ENCODE peak calls at places on chromosomes 2 and 18, in seven cellular contexts. W is aorta; S is amygdala; Q is activated T-helper 1 cell treated with anti-CD3 and anti-CD28 coated beads, Interleukin-2, amount 50 U/mL, for 16 hours; U is hypothalamus; I is posterior cingulate gyrus; K is activated naive CD4-positive, alpha-beta T cell. D is an unnamed sample.

GRCh38 chr2:97928591-97928990 is 67.2 kb downstream of the TMEM131 start:
- DNase-seq in S (no peak), U (no peak), K (no peak), I (no peak), W (no peak), Q (no peak), D (no peak)

GRCh38 chr2:219404291-219404910 is 13.8 kb upstream of the DES start:
- DNase-seq in I (no peak), Q (no peak), S (no peak), U (no peak), W (peak), K (no peak), D (no peak)

GRCh38 chr2:65554765-65555561 is 122.6 kb upstream of the SPRED2 start:
- DNase-seq in U (no peak), Q (no peak), W (no peak), S (no peak), K (no peak), I (no peak), D (no peak)

GRCh38 chr2:69616755-69617154 is 26.8 kb downstream of the AAK1 start:
- DNase-seq in U (no peak), K (no peak), Q (peak), S (no peak), I (no peak), W (no peak), D (no peak)

GRCh38 chr2:3451926-3452671 is 67.2 kb downstream of the ADI1 start:
- DNase-seq in K (no peak), W (peak), Q (no peak), I (no peak), S (no peak), U (no peak), D (no peak)

GRCh38 chr2:176554107-176555048 is 285.1 kb downstream of the MTX2 start:
- DNase-seq in K (peak), S (peak), U (peak), I (peak), W (no peak), Q (no peak), D (no peak)

GRCh38 chr18:13566941-13567762 is 159.2 kb downstream of the FAM210A start:
- DNase-seq in K (no peak), I (peak), U (peak), Q (no peak), W (peak), S (no peak), D (no peak)

GRCh38 chr2:241068942-241069810 is 32.9 kb downstream of the MTERF4 start:
- DNase-seq in I (no peak), K (no peak), W (no peak), Q (no peak), S (no peak), U (no peak), D (no peak)

GRCh38 chr2:69946351-69947077 is 14.9 kb downstream of the ASPRV1 start:
- DNase-seq in W (no peak), Q (peak), I (no peak), U (no peak), K (peak), S (no peak), D (no peak)

GRCh38 chr2:141900826-141901225 is 230.0 kb downstream of the LRP1B start:
- DNase-seq in I (no peak), S (no peak), U (no peak), W (no peak), Q (no peak), K (no peak), D (no peak)

GRCh38 chr2:29117636-29118303 is 2.6 kb downstream of the CLIP4 start:
- DNase-seq in I (no peak), Q (no peak), S (no peak), U (no peak), K (no peak), W (no peak), D (no peak)

GRCh38 chr2:39508243-39508642 is 71.2 kb upstream of the MAP4K3 start:
- DNase-seq in U (no peak), W (no peak), K (no peak), Q (no peak), S (no peak), I (no peak), D (no peak)

GRCh38 chr18:41096504-41096903 is 858.5 kb upstream of the PIK3C3 start:
- DNase-seq in W (no peak), U (no peak), K (no peak), S (no peak), I (no peak), Q (no peak), D (no peak)

GRCh38 chr2:55014962-55015939 is 35.0 kb downstream of the RTN4 start:
- DNase-seq in Q (peak), K (peak), S (no peak), I (peak), U (peak), W (no peak), D (peak)

GRCh38 chr2:40095003-40095402 is 315.9 kb upstream of the THUMPD2 start:
- DNase-seq in S (no peak), I (no peak), Q (no peak), K (no peak), U (no peak), W (no peak), D (no peak)

GRCh38 chr2:102241616-102242260 is 54.9 kb downstream of the IL1RL2 start:
- DNase-seq in W (no peak), I (no peak), U (no peak), Q (no peak), K (no peak), S (no peak), D (no peak)

GRCh38 chr2:197168705-197169104 is 141.9 kb downstream of the ANKRD44 start:
- DNase-seq in Q (peak), K (peak), W (peak), S (peak), I (peak), U (peak), D (no peak)

GRCh38 chr2:160736148-160736547 is 242.5 kb upstream of the RBMS1 start:
- DNase-seq in Q (no peak), W (no peak), U (no peak), K (no peak), S (no peak), I (no peak), D (no peak)

GRCh38 chr2:47201224-47201623 is 46.1 kb upstream of the STPG4 start:
- DNase-seq in U (no peak), I (no peak), Q (no peak), W (no peak), K (no peak), S (no peak), D (no peak)

GRCh38 chr2:209922116-209922515 is 80.3 kb upstream of the RPE start:
- DNase-seq in Q (no peak), S (no peak), I (no peak), W (no peak), K (no peak), U (no peak), D (no peak)

GRCh38 chr2:75102011-75102410 is 97.3 kb downstream of the TACR1 start:
- DNase-seq in K (no peak), Q (no peak), I (no peak), W (no peak), S (no peak), U (no peak), D (no peak)

GRCh38 chr2:231925303-231926179 is 655 bp downstream of the NPPC start:
- DNase-seq in I (peak), U (peak), W (peak), K (peak), Q (peak), S (peak), D (peak)

GRCh38 chr2:159759577-159759976 is 38.4 kb downstream of the CD302 start:
- DNase-seq in W (no peak), Q (no peak), I (no peak), S (no peak), K (no peak), U (no peak), D (no peak)

GRCh38 chr18:80247403-80247916 is at the start of gene PARD6G:
- DNase-seq in U (peak), S (peak), K (peak), Q (peak), W (peak), I (peak), D (peak)

GRCh38 chr2:7133521-7133920 is 216.3 kb downstream of the RNF144A start:
- DNase-seq in Q (no peak), W (no peak), U (no peak), S (no peak), K (no peak), I (no peak), D (no peak)

GRCh38 chr2:127681976-127682857 is 6.9 kb upstream of the LIMS2 start:
- DNase-seq in S (no peak), U (no peak), Q (no peak), I (no peak), K (no peak), W (no peak), D (no peak)